ENCODE peak calls at places on chromosomes 3 and 15, in four cellular contexts. E is cardiac fibroblast, M is HEK293T, G is cardiac muscle cell. T is an unnamed sample.

GRCh38 chr3:184405075-184406060 is 25.5 kb downstream of the CHRD start:
- DNase-seq in E (no peak), M (no peak), G (no peak), T (no peak)

GRCh38 chr3:72195895-72196294 is 410.9 kb upstream of the PROK2 start:
- DNase-seq in E (no peak), M (no peak), G (no peak), T (no peak)

GRCh38 chr15:51099185-51099584 is 4.5 kb upstream of the TNFAIP8L3 start:
- DNase-seq in E (no peak), M (no peak), G (no peak), T (no peak)

GRCh38 chr3:52220380-52221026 is 4.9 kb downstream of the TLR9 start:
- DNase-seq in E (peak), M (peak), G (peak), T (peak)

GRCh38 chr3:32782417-32782816 is 35.4 kb upstream of the TRIM71 start:
- DNase-seq in E (no peak), M (no peak), G (no peak), T (no peak)

GRCh38 chr3:111210866-111211564 is 139.4 kb downstream of the NECTIN3 start:
- DNase-seq in E (no peak), M (no peak), G (no peak), T (no peak)

GRCh38 chr15:76667943-76668715 is 237.0 kb downstream of the SCAPER start:
- DNase-seq in E (no peak), M (no peak), G (no peak), T (no peak)

GRCh38 chr15:94610069-94610863 is 378.9 kb downstream of the MCTP2 start:
- DNase-seq in E (no peak), M (no peak), G (no peak), T (no peak)

GRCh38 chr3:55555866-55556621 is 68.9 kb upstream of the WNT5A start:
- DNase-seq in E (peak), M (no peak), G (peak), T (no peak)

GRCh38 chr3:72550582-72551262 is 297.5 kb downstream of the SHQ1 start:
- DNase-seq in E (no peak), M (no peak), G (no peak), T (no peak)

GRCh38 chr3:140585828-140586227 is 92.0 kb upstream of the TRIM42 start:
- DNase-seq in E (peak), M (no peak), G (no peak), T (no peak)

GRCh38 chr3:11273945-11274344 is 1.7 kb downstream of the ATG7 start:
- DNase-seq in E (no peak), M (no peak), G (no peak), T (no peak)

GRCh38 chr3:115825046-115825445 is 201.7 kb downstream of the GAP43 start:
- DNase-seq in E (peak), M (no peak), G (no peak), T (no peak)

GRCh38 chr3:156491192-156491591 is 63.7 kb downstream of the SSR3 start:
- DNase-seq in E (no peak), M (no peak), G (no peak), T (no peak)

GRCh38 chr3:159850481-159850880 is 138.2 kb upstream of the IL12A start:
- DNase-seq in E (no peak), M (no peak), G (no peak), T (no peak)

T was measured in K562.